ENCODE peak calls at places on chromosome 3, in ten cellular contexts. D is MM.1S; T is choroid plexus epithelial cell; W is CD8-positive, alpha-beta T cell; Z is A549; B is activated CD8-positive, alpha-beta T cell treated with anti-CD3 and anti-CD28 coated beads for 36 hours; C is kidney epithelial cell; L is AG10803; Y is mucosa of descending colon; P is IMR-90. E is an unnamed sample.

GRCh38 chr3:143121240-143122088 is 1.9 kb downstream of the CHST2 start:
- DNase-seq in P (peak), Y (peak), W (peak), T (peak), L (peak), B (peak), Z (peak), C (no peak), D (no peak), E (peak)

GRCh38 chr3:39000008-39000450 is 51.7 kb downstream of the SCN11A start:
- DNase-seq in L (peak), B (no peak), T (peak), Z (peak), P (peak), W (no peak), D (peak), C (peak), Y (no peak), E (peak)

GRCh38 chr3:120496278-120496975 is 45.6 kb upstream of the FSTL1 start:
- DNase-seq in W (no peak), B (no peak), P (peak), T (peak), L (peak), C (peak), Z (peak), D (no peak), Y (no peak), E (no peak)

GRCh38 chr3:155744091-155744625 is 713 bp downstream of the PLCH1 start:
- DNase-seq in Z (peak), L (no peak), B (peak), P (peak), T (no peak), D (peak), W (peak), C (no peak), Y (peak), E (peak)

GRCh38 chr3:73580343-73580742 is 44.4 kb downstream of the PDZRN3 start:
- DNase-seq in B (peak), W (no peak), L (peak), P (peak), T (peak), Z (no peak), D (no peak), C (peak), Y (no peak), E (no peak)

GRCh38 chr3:127459205-127459604 is 131.3 kb downstream of the TPRA1 start:
- DNase-seq in T (no peak), P (no peak), L (no peak), Y (no peak), Z (no peak), W (no peak), B (no peak), C (no peak), D (no peak), E (no peak)

GRCh38 chr3:112873632-112874031 is 27.0 kb upstream of the CD200R1L start:
- DNase-seq in W (no peak), Y (no peak), C (no peak), L (no peak), P (no peak), B (no peak), Z (no peak), T (no peak), D (peak), E (peak)

GRCh38 chr3:137815251-137815650 is 51.1 kb downstream of the SOX14 start:
- DNase-seq in Y (no peak), W (no peak), C (no peak), P (no peak), B (no peak), D (no peak), Z (no peak), T (no peak), L (no peak), E (no peak)

GRCh38 chr3:31733234-31733667 is 200.5 kb downstream of the STT3B start:
- DNase-seq in D (no peak), P (no peak), L (no peak), B (no peak), Y (no peak), W (no peak), Z (no peak), C (no peak), T (no peak), E (no peak)

GRCh38 chr3:2166552-2166951 is 67.9 kb downstream of the CNTN4 start:
- DNase-seq in B (no peak), W (no peak), C (no peak), Z (no peak), T (peak), Y (no peak), P (no peak), D (no peak), L (no peak), E (no peak)

GRCh38 chr3:52146811-52147210 is 7.4 kb downstream of the POC1A start:
- DNase-seq in C (no peak), Y (no peak), D (no peak), T (no peak), B (no peak), L (no peak), P (no peak), W (no peak), Z (no peak), E (no peak)
- TF ChIP-seq CTCF in C (no peak), Y (no peak), D (no peak), T (no peak), B (no peak), L (no peak), P (no peak), W (no peak), Z (no peak), E (no peak)

GRCh38 chr3:174441588-174442316 is 417.4 kb upstream of the NAALADL2 start:
- DNase-seq in Z (no peak), C (peak), P (no peak), B (no peak), D (no peak), L (peak), Y (no peak), T (peak), W (no peak), E (no peak)

GRCh38 chr3:174439621-174440349 is 419.3 kb upstream of the NAALADL2 start:
- DNase-seq in T (peak), L (peak), B (no peak), Z (peak), W (no peak), Y (no peak), P (peak), C (peak), D (no peak), E (no peak)

GRCh38 chr3:174442317-174442682 is 416.8 kb upstream of the NAALADL2 start:
- DNase-seq in T (no peak), W (no peak), B (no peak), Y (no peak), C (no peak), D (no peak), L (no peak), Z (no peak), P (no peak), E (no peak)

GRCh38 chr3:174440350-174440716 is 418.8 kb upstream of the NAALADL2 start:
- DNase-seq in D (no peak), W (no peak), L (peak), Y (no peak), P (peak), C (no peak), B (no peak), Z (no peak), T (peak), E (no peak)

GRCh38 chr3:174440741-174441587 is 418.2 kb upstream of the NAALADL2 start:
- DNase-seq in W (peak), Y (peak), B (peak), Z (peak), P (peak), L (peak), C (peak), D (peak), T (peak), E (peak)
- TF ChIP-seq CTCF in W (no peak), Y (no peak), B (no peak), Z (peak), P (peak), L (no peak), C (no peak), D (peak), T (no peak), E (no peak)

GRCh38 chr3:49013738-49014660 is 4.4 kb downstream of the DALRD3 start:
- DNase-seq in D (peak), T (peak), P (no peak), B (peak), C (no peak), W (peak), Y (peak), L (no peak), Z (peak), E (no peak)
- TF ChIP-seq CTCF in D (peak), T (peak), P (peak), B (peak), C (peak), W (peak), Y (peak), L (peak), Z (peak), E (peak)

DNA sequence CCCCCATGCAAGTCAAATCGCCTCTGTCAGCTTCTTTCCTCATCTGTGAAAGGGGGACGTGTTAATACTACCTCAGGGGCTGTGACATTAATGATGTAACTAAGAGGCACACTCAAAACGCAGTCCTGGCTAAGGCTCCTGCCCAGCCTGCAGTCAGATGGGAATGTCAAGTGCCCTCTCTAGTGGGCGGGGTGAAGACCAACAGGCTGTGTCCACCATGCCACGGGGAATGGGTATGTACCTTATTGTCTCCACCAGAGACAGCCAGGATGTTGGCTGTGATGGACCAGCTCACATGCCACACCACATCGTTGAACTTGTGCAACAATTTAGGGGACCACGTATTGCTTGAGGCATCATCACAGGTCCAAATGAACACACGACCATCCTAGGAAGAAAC is 11.0 kb upstream of the GHRL start:
- DNase-seq in L (no peak), C (no peak), D (no peak), Z (no peak), W (no peak), Y (no peak), T (no peak), P (no peak), B (no peak), E (no peak)
- TF ChIP-seq CTCF in L (no peak), C (no peak), D (no peak), Z (no peak), W (no peak), Y (no peak), T (no peak), P (no peak), B (no peak), E (no peak)